ENCODE peak calls at places on chromosomes 11 and 22, in seven cellular contexts. K is AG09319; T is stimulated activated CD4-positive, alpha-beta T cell treated with anti-CD3 and anti-CD28 coated beads, Interleukin-2, amount 100 ng/mL, for 48 hours; W is activated T-cell treated with anti-CD3 and anti-CD28 coated beads for 1 hour; Y is ureter; V is HCT116; O is left ventricle myocardium superior. C is an unnamed sample.

GRCh38 chr22:29379258-29379657 is 9.1 kb downstream of the AP1B1 start:
- DNase-seq in O (no peak), W (no peak), V (no peak), T (no peak), K (no peak), Y (no peak), C (no peak)

GRCh38 chr11:126661051-126661450 is 305.6 kb downstream of the ST3GAL4 start:
- DNase-seq in O (no peak), W (no peak), Y (no peak), K (no peak), V (no peak), T (no peak), C (no peak)

GRCh38 chr11:130118165-130118564 is 41.4 kb upstream of the ST14 start:
- DNase-seq in V (no peak), O (no peak), T (no peak), K (no peak), W (no peak), Y (no peak), C (no peak)

GRCh38 chr11:12696911-12697581 is 22.8 kb downstream of the TEAD1 start:
- DNase-seq in K (no peak), W (no peak), V (peak; percentile 57), T (no peak), O (no peak), Y (no peak), C (peak; percentile 75)

GRCh38 chr11:970319-970871 is 44.7 kb downstream of the AP2A2 start:
- DNase-seq in T (no peak), O (no peak), Y (no peak), V (no peak), K (no peak), W (no peak), C (no peak)

GRCh38 chr11:12215192-12215591 is 104.8 kb downstream of the MICAL2 start:
- DNase-seq in V (no peak), Y (no peak), T (no peak), W (no peak), O (no peak), K (no peak), C (no peak)

GRCh38 chr11:1275021-1275420 is 34.4 kb downstream of the TOLLIP start:
- DNase-seq in W (no peak), V (no peak), K (no peak), Y (no peak), T (no peak), O (peak; percentile 18), C (no peak)

GRCh38 chr11:7098235-7098832 is 9.5 kb downstream of the RBMXL2 start:
- DNase-seq in V (peak; percentile 50), T (no peak), K (no peak), Y (no peak), W (no peak), O (no peak), C (peak; percentile 63)

GRCh38 chr22:42717197-42717967 is 3.3 kb downstream of the A4GALT start:
- DNase-seq in V (no peak), W (no peak), K (no peak), T (no peak), O (no peak), Y (no peak), C (peak; percentile 59)

GRCh38 chr11:19344661-19345518 is 104.1 kb upstream of the E2F8 start:
- DNase-seq in Y (peak; percentile 56), O (peak; percentile 61), K (no peak), V (no peak), T (no peak), W (no peak), C (no peak)

GRCh38 chr11:86160546-86161149 is 83.9 kb upstream of the EED start:
- DNase-seq in O (no peak), Y (no peak), V (no peak), T (no peak), K (no peak), W (no peak), C (peak; percentile 23)

GRCh38 chr22:21940521-21940920 is 12.1 kb downstream of the PPM1F start:
- DNase-seq in K (no peak), V (no peak), W (no peak), Y (no peak), T (no peak), O (peak; percentile 52), C (no peak)

GRCh38 chr22:35352214-35353111 is 28.4 kb upstream of the HMOX1 start:
- DNase-seq in W (peak; percentile 17), Y (peak; percentile 72), O (peak; percentile 79), V (no peak), T (peak; percentile 51), K (no peak), C (no peak)

GRCh38 chr11:94295534-94295933 is 8.8 kb upstream of the IZUMO1R start:
- DNase-seq in K (no peak), Y (no peak), O (no peak), T (no peak), W (no peak), V (no peak), C (no peak)

GRCh38 chr11:47464479-47464878 is 15.5 kb upstream of the RAPSN start:
- DNase-seq in K (no peak), V (no peak), O (no peak), T (no peak), Y (no peak), W (no peak), C (no peak)

GRCh38 chr11:68471360-68472340 is 11.1 kb downstream of the PPP6R3 start:
- DNase-seq in K (no peak), W (no peak), Y (no peak), V (no peak), T (peak; percentile 41), O (no peak), C (no peak)

GRCh38 chr11:111886844-111887243 is 7.5 kb downstream of the CFAP68 start:
- DNase-seq in T (no peak), V (no peak), O (no peak), Y (no peak), K (no peak), W (no peak), C (no peak)

C was measured in LoVo.